ENCODE peak calls at places on chromosomes 12 and 14, in seven cellular contexts. T is WTC11; Y is activated naive CD4-positive, alpha-beta T cell; C is NCI-H1105; K is nucleus accumbens; H is ELF-1; F is ACHN. O is an unnamed sample.

GRCh38 chr14:96466918-96467317 is 35.3 kb upstream of the PAPOLA start:
- DNase-seq in T (no peak), Y (no peak), C (no peak), K (no peak), H (no peak), F (no peak), O (no peak)

GRCh38 chr14:75267141-75267601 is 11.5 kb upstream of the FOS start:
- DNase-seq in T (no peak), Y (no peak), C (no peak), K (no peak), H (peak), F (no peak), O (no peak)

GRCh38 chr12:16347391-16348298 is at the start of gene MGST1:
- DNase-seq in T (peak), Y (no peak), C (peak), K (peak), H (peak), F (peak), O (no peak)

GRCh38 chr14:95686935-95687334 is 709 bp downstream of the TCL1B start:
- DNase-seq in T (no peak), Y (no peak), C (no peak), K (no peak), H (no peak), F (no peak), O (no peak)

GRCh38 chr14:21233457-21234076 is 35.7 kb downstream of the HNRNPC start:
- DNase-seq in T (no peak), Y (no peak), C (no peak), K (no peak), H (no peak), F (no peak), O (no peak)

GRCh38 chr14:89549381-89550102 is 132.5 kb upstream of the FOXN3 start:
- DNase-seq in T (no peak), Y (no peak), C (no peak), K (no peak), H (peak), F (no peak), O (no peak)

GRCh38 chr12:106245767-106246166 is 2.1 kb downstream of the CKAP4 start:
- DNase-seq in T (no peak), Y (no peak), C (no peak), K (no peak), H (peak), F (peak), O (no peak)

GRCh38 chr12:126353604-126354003 is 1288.4 kb downstream of the AACS start:
- DNase-seq in T (no peak), Y (no peak), C (no peak), K (no peak), H (no peak), F (no peak), O (no peak)

GRCh38 chr12:11773889-11774677 is 124.6 kb downstream of the ETV6 start:
- DNase-seq in T (no peak), Y (no peak), C (no peak), K (peak), H (no peak), F (no peak), O (no peak)

GRCh38 chr14:103882503-103883262 is 35.3 kb upstream of the PPP1R13B start:
- DNase-seq in T (no peak), Y (no peak), C (no peak), K (no peak), H (no peak), F (no peak), O (no peak)